ENCODE peak calls at places on chromosomes 12 and 14, in four cellular contexts. One of them, this sample, is unnamed.

GRCh38 chr12:45284096-45284901 is 68.4 kb downstream of the ANO6 start:
- DNase-seq in fibroblast of lung: peak
- DNase-seq in fibroblast of mammary gland: peak
- DNase-seq in HepG2: peak
- DNase-seq in this sample: peak

GRCh38 chr14:101196051-101196450 is 292.5 kb upstream of the RTL1 start:
- DNase-seq in fibroblast of mammary gland: no peak
- DNase-seq in fibroblast of lung: no peak
- DNase-seq in HepG2: no peak
- DNase-seq in this sample: no peak

GRCh38 chr12:57837779-57838562 is 8.6 kb downstream of the CTDSP2 start:
- DNase-seq in fibroblast of lung: peak
- DNase-seq in fibroblast of mammary gland: peak
- DNase-seq in HepG2: no peak
- DNase-seq in this sample: no peak

GRCh38 chr12:113683566-113683965 is 211.9 kb upstream of the LHX5 start:
- DNase-seq in fibroblast of mammary gland: no peak
- DNase-seq in HepG2: no peak
- DNase-seq in fibroblast of lung: no peak
- DNase-seq in this sample: no peak

GRCh38 chr12:46555379-46555778 is 182.8 kb upstream of the SLC38A2 start:
- DNase-seq in HepG2: no peak
- DNase-seq in fibroblast of mammary gland: peak
- DNase-seq in fibroblast of lung: peak
- DNase-seq in this sample: peak

GRCh38 chr12:105523164-105524057 is 192.9 kb downstream of the C12orf75 start:
- DNase-seq in fibroblast of lung: peak
- DNase-seq in fibroblast of mammary gland: peak
- DNase-seq in HepG2: no peak
- DNase-seq in this sample: peak

GRCh38 chr14:86574026-86574777 is 1044.3 kb downstream of the FLRT2 start:
- DNase-seq in fibroblast of mammary gland: peak
- DNase-seq in fibroblast of lung: peak
- DNase-seq in HepG2: peak
- DNase-seq in this sample: peak

GRCh38 chr12:67663121-67663520 is 14.6 kb downstream of the DYRK2 start:
- DNase-seq in fibroblast of lung: peak
- DNase-seq in HepG2: no peak
- DNase-seq in fibroblast of mammary gland: peak
- DNase-seq in this sample: peak

GRCh38 chr12:26633591-26634210 is 199.3 kb downstream of the ITPR2 start:
- DNase-seq in fibroblast of lung: peak
- DNase-seq in fibroblast of mammary gland: peak
- DNase-seq in HepG2: peak
- DNase-seq in this sample: no peak

GRCh38 chr12:59149995-59150642 is 229.8 kb upstream of the LRIG3 start:
- DNase-seq in fibroblast of mammary gland: peak
- DNase-seq in fibroblast of lung: peak
- DNase-seq in HepG2: peak
- DNase-seq in this sample: peak

GRCh38 chr12:60162988-60163720 is 567.3 kb downstream of the SLC16A7 start:
- DNase-seq in fibroblast of mammary gland: no peak
- DNase-seq in HepG2: no peak
- DNase-seq in fibroblast of lung: no peak
- DNase-seq in this sample: no peak

GRCh38 chr14:37230551-37231194 is 32.9 kb downstream of the MIPOL1 start:
- DNase-seq in fibroblast of mammary gland: peak
- DNase-seq in fibroblast of lung: peak
- DNase-seq in HepG2: peak
- DNase-seq in this sample: peak

GRCh38 chr12:54261817-54262402 is 18.0 kb downstream of the CBX5 start:
- DNase-seq in HepG2: no peak
- DNase-seq in fibroblast of lung: peak
- DNase-seq in fibroblast of mammary gland: no peak
- DNase-seq in this sample: no peak

GRCh38 chr12:14256139-14256538 is 109.3 kb upstream of the ATF7IP start:
- DNase-seq in fibroblast of mammary gland: peak
- DNase-seq in HepG2: no peak
- DNase-seq in fibroblast of lung: peak
- DNase-seq in this sample: no peak
- TF ChIP-seq CTCF in fibroblast of mammary gland: no peak
- TF ChIP-seq CTCF in HepG2: no peak
- TF ChIP-seq CTCF in fibroblast of lung: no peak
- TF ChIP-seq CTCF in this sample: no peak

DNA sequence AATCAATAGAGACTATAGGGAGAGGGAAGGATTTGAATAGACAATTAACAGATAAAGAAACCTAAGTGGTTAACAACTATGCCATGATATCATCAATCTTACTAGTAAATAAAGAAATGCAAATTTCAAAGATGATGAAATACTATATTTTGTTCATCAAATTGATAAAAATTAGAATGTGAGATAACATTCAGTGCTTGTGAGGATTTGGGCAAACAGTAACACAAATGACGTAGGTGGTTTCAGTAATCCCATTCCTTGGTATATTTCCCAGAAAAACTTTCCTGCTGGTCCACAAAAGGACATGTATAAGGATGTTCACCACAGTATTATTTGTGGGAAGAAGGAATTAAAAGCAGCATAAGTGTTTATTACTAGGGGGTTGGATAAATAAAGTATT is 136.0 kb downstream of the ERC1 start:
- DNase-seq in fibroblast of mammary gland: no peak
- DNase-seq in HepG2: no peak
- DNase-seq in fibroblast of lung: no peak
- DNase-seq in this sample: no peak
- H3K4me3 ChIP-seq in fibroblast of mammary gland: no peak
- H3K4me3 ChIP-seq in HepG2: no peak
- H3K4me3 ChIP-seq in fibroblast of lung: no peak
- H3K4me3 ChIP-seq in this sample: no peak

GRCh38 chr14:105440992-105441391 is 21.4 kb downstream of the MTA1 start:
- DNase-seq in fibroblast of lung: no peak
- DNase-seq in HepG2: no peak
- DNase-seq in fibroblast of mammary gland: no peak
- DNase-seq in this sample: no peak

GRCh38 chr14:105439179-105439578 is 19.6 kb downstream of the MTA1 start:
- DNase-seq in HepG2: no peak
- DNase-seq in fibroblast of mammary gland: no peak
- DNase-seq in fibroblast of lung: no peak
- DNase-seq in this sample: no peak

GRCh38 chr14:105437723-105438500 is 18.3 kb downstream of the MTA1 start:
- DNase-seq in HepG2: no peak
- DNase-seq in fibroblast of mammary gland: no peak
- DNase-seq in fibroblast of lung: no peak
- DNase-seq in this sample: no peak

GRCh38 chr14:105440554-105440900 is 20.9 kb downstream of the MTA1 start:
- DNase-seq in fibroblast of lung: no peak
- DNase-seq in HepG2: no peak
- DNase-seq in fibroblast of mammary gland: no peak
- DNase-seq in this sample: no peak

DNA sequence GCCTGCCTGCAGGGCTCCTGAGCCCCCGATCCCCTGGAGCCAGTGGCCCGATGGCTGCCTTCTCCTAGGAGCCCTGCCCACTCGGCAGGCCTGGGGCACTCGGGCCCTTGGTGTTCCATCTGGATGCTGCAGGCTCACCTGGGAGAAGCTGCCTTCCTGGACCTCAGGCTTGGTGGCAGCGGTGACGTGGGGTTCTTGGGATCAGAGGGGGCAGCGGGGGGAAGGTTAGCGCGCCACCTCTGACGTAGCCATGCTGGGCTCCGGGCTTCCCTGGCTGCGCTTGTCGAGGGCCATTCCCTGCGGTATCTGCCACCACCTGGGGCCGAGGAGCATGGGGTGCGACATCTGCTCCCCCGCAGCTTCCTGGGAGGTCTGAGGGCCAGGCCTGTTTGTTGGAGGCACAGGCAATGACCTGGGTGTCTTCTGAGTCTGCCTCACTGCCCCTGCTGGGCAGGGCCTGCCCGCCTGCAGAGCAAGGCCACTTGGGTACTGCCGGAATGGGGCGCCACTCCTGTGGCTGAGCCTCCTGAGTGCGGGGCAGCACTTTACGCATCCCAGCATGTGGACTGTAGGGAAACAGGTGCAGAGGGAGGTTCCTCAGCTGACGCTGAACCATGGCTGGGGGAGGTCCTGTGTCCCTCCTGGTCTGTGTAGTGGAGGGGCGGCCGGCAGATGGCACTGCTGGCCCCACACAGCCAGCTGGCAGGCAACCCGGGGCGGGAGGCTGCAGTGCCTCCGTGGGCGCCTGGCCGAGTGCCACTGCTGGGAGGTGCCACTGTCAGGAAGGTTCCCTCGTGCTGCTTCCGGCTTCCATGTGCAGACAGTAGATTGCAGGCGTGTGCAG is 20.3 kb downstream of the MTA1 start:
- DNase-seq in HepG2: no peak
- DNase-seq in fibroblast of lung: no peak
- DNase-seq in fibroblast of mammary gland: no peak
- DNase-seq in this sample: no peak
- TF ChIP-seq CTCF in HepG2: peak
- TF ChIP-seq CTCF in fibroblast of lung: no peak
- TF ChIP-seq CTCF in fibroblast of mammary gland: no peak
- TF ChIP-seq CTCF in this sample: no peak

GRCh38 chr12:122227341-122227740 is 1.5 kb upstream of the DIABLO start:
- DNase-seq in fibroblast of lung: no peak
- DNase-seq in HepG2: no peak
- DNase-seq in fibroblast of mammary gland: no peak
- DNase-seq in this sample: no peak
- H3K4me3 ChIP-seq in fibroblast of lung: no peak
- H3K4me3 ChIP-seq in HepG2: no peak
- H3K4me3 ChIP-seq in fibroblast of mammary gland: no peak
- H3K4me3 ChIP-seq in this sample: no peak